ENCODE peak calls at places on chromosomes 4 and X, in eight cellular contexts. One of them, this sample, is unnamed.

GRCh38 chr4:78775278-78776030 is 696 bp upstream of the BMP2K start:
- DNase-seq in NCI-H2029: peak
- DNase-seq in kidney: peak
- DNase-seq in germinal center: peak
- DNase-seq in EL: peak
- DNase-seq in head of caudate nucleus: peak
- DNase-seq in tibial nerve: peak
- DNase-seq in dorsolateral prefrontal cortex: peak
- DNase-seq in this sample: no peak

GRCh38 chr4:623914-624626 is 1.3 kb upstream of the PDE6B start:
- DNase-seq in NCI-H2029: no peak
- DNase-seq in kidney: no peak
- DNase-seq in germinal center: no peak
- DNase-seq in EL: no peak
- DNase-seq in head of caudate nucleus: no peak
- DNase-seq in tibial nerve: no peak
- DNase-seq in dorsolateral prefrontal cortex: no peak
- DNase-seq in this sample: no peak

GRCh38 chr4:1574601-1575417 is 109.3 kb downstream of the FAM53A start:
- DNase-seq in NCI-H2029: no peak
- DNase-seq in kidney: peak
- DNase-seq in germinal center: no peak
- DNase-seq in EL: no peak
- DNase-seq in head of caudate nucleus: no peak
- DNase-seq in tibial nerve: no peak
- DNase-seq in dorsolateral prefrontal cortex: no peak
- DNase-seq in this sample: no peak

GRCh38 chr4:187268940-187269339 is 545.3 kb upstream of the FAT1 start:
- DNase-seq in NCI-H2029: no peak
- DNase-seq in kidney: no peak
- DNase-seq in germinal center: no peak
- DNase-seq in EL: peak
- DNase-seq in head of caudate nucleus: no peak
- DNase-seq in tibial nerve: no peak
- DNase-seq in dorsolateral prefrontal cortex: no peak
- DNase-seq in this sample: no peak

GRCh38 chrX:22575161-22575845 is 302.6 kb downstream of the CBLL2 start:
- DNase-seq in NCI-H2029: no peak
- DNase-seq in kidney: no peak
- DNase-seq in germinal center: no peak
- DNase-seq in EL: peak
- DNase-seq in head of caudate nucleus: no peak
- DNase-seq in tibial nerve: no peak
- DNase-seq in dorsolateral prefrontal cortex: no peak
- DNase-seq in this sample: no peak

GRCh38 chrX:45557390-45557789 is 356.7 kb upstream of the DIPK2B start:
- DNase-seq in NCI-H2029: no peak
- DNase-seq in kidney: no peak
- DNase-seq in germinal center: no peak
- DNase-seq in EL: peak
- DNase-seq in head of caudate nucleus: no peak
- DNase-seq in tibial nerve: no peak
- DNase-seq in dorsolateral prefrontal cortex: no peak
- DNase-seq in this sample: peak

GRCh38 chrX:51866156-51866555 is 27.3 kb upstream of the MAGED1 start:
- DNase-seq in NCI-H2029: no peak
- DNase-seq in kidney: no peak
- DNase-seq in germinal center: no peak
- DNase-seq in EL: no peak
- DNase-seq in head of caudate nucleus: no peak
- DNase-seq in tibial nerve: no peak
- DNase-seq in dorsolateral prefrontal cortex: no peak
- DNase-seq in this sample: no peak

GRCh38 chrX:47240619-47241018 is 7.8 kb downstream of the USP11 start:
- DNase-seq in NCI-H2029: no peak
- DNase-seq in kidney: peak
- DNase-seq in germinal center: no peak
- DNase-seq in EL: no peak
- DNase-seq in head of caudate nucleus: no peak
- DNase-seq in tibial nerve: no peak
- DNase-seq in dorsolateral prefrontal cortex: no peak
- DNase-seq in this sample: no peak

GRCh38 chrX:46837543-46838481 is 969 bp downstream of the RP2 start:
- DNase-seq in NCI-H2029: no peak
- DNase-seq in kidney: no peak
- DNase-seq in germinal center: no peak
- DNase-seq in EL: peak
- DNase-seq in head of caudate nucleus: no peak
- DNase-seq in tibial nerve: no peak
- DNase-seq in dorsolateral prefrontal cortex: no peak
- DNase-seq in this sample: no peak

GRCh38 chr4:55159851-55160250 is 34.5 kb upstream of the KDR start:
- DNase-seq in NCI-H2029: no peak
- DNase-seq in kidney: no peak
- DNase-seq in germinal center: no peak
- DNase-seq in EL: no peak
- DNase-seq in head of caudate nucleus: no peak
- DNase-seq in tibial nerve: no peak
- DNase-seq in dorsolateral prefrontal cortex: no peak
- DNase-seq in this sample: no peak

GRCh38 chr4:1775731-1776500 is 17.2 kb upstream of the FGFR3 start:
- DNase-seq in NCI-H2029: no peak
- DNase-seq in kidney: no peak
- DNase-seq in germinal center: peak
- DNase-seq in EL: peak
- DNase-seq in head of caudate nucleus: peak
- DNase-seq in tibial nerve: no peak
- DNase-seq in dorsolateral prefrontal cortex: peak
- DNase-seq in this sample: no peak

GRCh38 chr4:42644897-42645296 is 12.0 kb downstream of the ATP8A1 start:
- DNase-seq in NCI-H2029: no peak
- DNase-seq in kidney: no peak
- DNase-seq in germinal center: no peak
- DNase-seq in EL: no peak
- DNase-seq in head of caudate nucleus: no peak
- DNase-seq in tibial nerve: no peak
- DNase-seq in dorsolateral prefrontal cortex: no peak
- DNase-seq in this sample: no peak

GRCh38 chr4:41281038-41281634 is 24.4 kb downstream of the UCHL1 start:
- DNase-seq in NCI-H2029: peak
- DNase-seq in kidney: no peak
- DNase-seq in germinal center: peak
- DNase-seq in EL: peak
- DNase-seq in head of caudate nucleus: no peak
- DNase-seq in tibial nerve: no peak
- DNase-seq in dorsolateral prefrontal cortex: no peak
- DNase-seq in this sample: peak

GRCh38 chrX:108347800-108348199 is 90.4 kb downstream of the COL4A6 start:
- DNase-seq in NCI-H2029: no peak
- DNase-seq in kidney: peak
- DNase-seq in germinal center: no peak
- DNase-seq in EL: no peak
- DNase-seq in head of caudate nucleus: no peak
- DNase-seq in tibial nerve: no peak
- DNase-seq in dorsolateral prefrontal cortex: no peak
- DNase-seq in this sample: no peak

GRCh38 chr4:997375-998071 is 4.3 kb upstream of the SLC26A1 start:
- DNase-seq in NCI-H2029: no peak
- DNase-seq in kidney: peak
- DNase-seq in germinal center: no peak
- DNase-seq in EL: no peak
- DNase-seq in head of caudate nucleus: no peak
- DNase-seq in tibial nerve: no peak
- DNase-seq in dorsolateral prefrontal cortex: no peak
- DNase-seq in this sample: no peak

GRCh38 chr4:185096032-185096653 is 46.9 kb upstream of the SLC25A4 start:
- DNase-seq in NCI-H2029: no peak
- DNase-seq in kidney: no peak
- DNase-seq in germinal center: peak
- DNase-seq in EL: peak
- DNase-seq in head of caudate nucleus: no peak
- DNase-seq in tibial nerve: no peak
- DNase-seq in dorsolateral prefrontal cortex: no peak
- DNase-seq in this sample: peak

GRCh38 chrX:47179928-47180255 is 13.7 kb upstream of the UBA1 start:
- DNase-seq in NCI-H2029: no peak
- DNase-seq in kidney: peak
- DNase-seq in germinal center: no peak
- DNase-seq in EL: no peak
- DNase-seq in head of caudate nucleus: no peak
- DNase-seq in tibial nerve: no peak
- DNase-seq in dorsolateral prefrontal cortex: no peak
- DNase-seq in this sample: no peak

GRCh38 chr4:137470806-137471205 is 61.5 kb downstream of the PCDH18 start:
- DNase-seq in NCI-H2029: no peak
- DNase-seq in kidney: no peak
- DNase-seq in germinal center: no peak
- DNase-seq in EL: no peak
- DNase-seq in head of caudate nucleus: no peak
- DNase-seq in tibial nerve: no peak
- DNase-seq in dorsolateral prefrontal cortex: no peak
- DNase-seq in this sample: no peak

GRCh38 chr4:80069837-80070788 is 2.9 kb downstream of the ANTXR2 start:
- DNase-seq in NCI-H2029: no peak
- DNase-seq in kidney: no peak
- DNase-seq in germinal center: no peak
- DNase-seq in EL: peak
- DNase-seq in head of caudate nucleus: no peak
- DNase-seq in tibial nerve: no peak
- DNase-seq in dorsolateral prefrontal cortex: no peak
- DNase-seq in this sample: no peak

GRCh38 chr4:7904108-7904516 is 35.5 kb downstream of the AFAP1 start:
- DNase-seq in NCI-H2029: no peak
- DNase-seq in kidney: no peak
- DNase-seq in germinal center: no peak
- DNase-seq in EL: peak
- DNase-seq in head of caudate nucleus: no peak
- DNase-seq in tibial nerve: no peak
- DNase-seq in dorsolateral prefrontal cortex: no peak
- DNase-seq in this sample: no peak

GRCh38 chr4:108072300-108072699 is 82.6 kb downstream of the HADH start:
- DNase-seq in NCI-H2029: no peak
- DNase-seq in kidney: no peak
- DNase-seq in germinal center: no peak
- DNase-seq in EL: no peak
- DNase-seq in head of caudate nucleus: no peak
- DNase-seq in tibial nerve: no peak
- DNase-seq in dorsolateral prefrontal cortex: no peak
- DNase-seq in this sample: peak

GRCh38 chr4:139833131-139833930 is 167.7 kb downstream of the MGST2 start:
- DNase-seq in NCI-H2029: no peak
- DNase-seq in kidney: no peak
- DNase-seq in germinal center: no peak
- DNase-seq in EL: no peak
- DNase-seq in head of caudate nucleus: no peak
- DNase-seq in tibial nerve: no peak
- DNase-seq in dorsolateral prefrontal cortex: no peak
- DNase-seq in this sample: no peak

GRCh38 chrX:80021611-80022010 is 7.1 kb downstream of the TBX22 start:
- DNase-seq in NCI-H2029: no peak
- DNase-seq in kidney: no peak
- DNase-seq in germinal center: no peak
- DNase-seq in EL: no peak
- DNase-seq in head of caudate nucleus: no peak
- DNase-seq in tibial nerve: no peak
- DNase-seq in dorsolateral prefrontal cortex: no peak
- DNase-seq in this sample: no peak

GRCh38 chrX:73562458-73562857 is 539 bp upstream of the CHIC1 start:
- DNase-seq in NCI-H2029: no peak
- DNase-seq in kidney: no peak
- DNase-seq in germinal center: no peak
- DNase-seq in EL: no peak
- DNase-seq in head of caudate nucleus: no peak
- DNase-seq in tibial nerve: no peak
- DNase-seq in dorsolateral prefrontal cortex: no peak
- DNase-seq in this sample: no peak

GRCh38 chr4:91837608-91838029 is 466.1 kb upstream of the GRID2 start:
- DNase-seq in NCI-H2029: no peak
- DNase-seq in kidney: no peak
- DNase-seq in germinal center: no peak
- DNase-seq in EL: no peak
- DNase-seq in head of caudate nucleus: no peak
- DNase-seq in tibial nerve: no peak
- DNase-seq in dorsolateral prefrontal cortex: no peak
- DNase-seq in this sample: no peak

GRCh38 chr4:8642651-8643321 is 50.2 kb downstream of the CPZ start:
- DNase-seq in NCI-H2029: no peak
- DNase-seq in kidney: peak
- DNase-seq in germinal center: no peak
- DNase-seq in EL: no peak
- DNase-seq in head of caudate nucleus: no peak
- DNase-seq in tibial nerve: no peak
- DNase-seq in dorsolateral prefrontal cortex: peak
- DNase-seq in this sample: no peak

GRCh38 chrX:23788946-23789345 is 6.0 kb downstream of the SAT1 start:
- DNase-seq in NCI-H2029: no peak
- DNase-seq in kidney: no peak
- DNase-seq in germinal center: no peak
- DNase-seq in EL: no peak
- DNase-seq in head of caudate nucleus: no peak
- DNase-seq in tibial nerve: no peak
- DNase-seq in dorsolateral prefrontal cortex: no peak
- DNase-seq in this sample: no peak

GRCh38 chrX:39000802-39001201 is 199.5 kb downstream of the MID1IP1 start:
- DNase-seq in NCI-H2029: no peak
- DNase-seq in kidney: no peak
- DNase-seq in germinal center: no peak
- DNase-seq in EL: no peak
- DNase-seq in head of caudate nucleus: no peak
- DNase-seq in tibial nerve: no peak
- DNase-seq in dorsolateral prefrontal cortex: no peak
- DNase-seq in this sample: peak

GRCh38 chr4:35963969-35964515 is 280.3 kb downstream of the ARAP2 start:
- DNase-seq in NCI-H2029: no peak
- DNase-seq in kidney: no peak
- DNase-seq in germinal center: no peak
- DNase-seq in EL: no peak
- DNase-seq in head of caudate nucleus: no peak
- DNase-seq in tibial nerve: no peak
- DNase-seq in dorsolateral prefrontal cortex: no peak
- DNase-seq in this sample: no peak

GRCh38 chr4:118869808-118870342 is 18.8 kb upstream of the SYNPO2 start:
- DNase-seq in NCI-H2029: no peak
- DNase-seq in kidney: no peak
- DNase-seq in germinal center: no peak
- DNase-seq in EL: peak
- DNase-seq in head of caudate nucleus: no peak
- DNase-seq in tibial nerve: no peak
- DNase-seq in dorsolateral prefrontal cortex: no peak
- DNase-seq in this sample: no peak

GRCh38 chr4:168511780-168512467 is 15.1 kb downstream of the PALLD start:
- DNase-seq in NCI-H2029: no peak
- DNase-seq in kidney: no peak
- DNase-seq in germinal center: no peak
- DNase-seq in EL: no peak
- DNase-seq in head of caudate nucleus: no peak
- DNase-seq in tibial nerve: no peak
- DNase-seq in dorsolateral prefrontal cortex: no peak
- DNase-seq in this sample: no peak

GRCh38 chr4:76748649-76749048 is 149.3 kb downstream of the SOWAHB start:
- DNase-seq in NCI-H2029: peak
- DNase-seq in kidney: no peak
- DNase-seq in germinal center: peak
- DNase-seq in EL: peak
- DNase-seq in head of caudate nucleus: no peak
- DNase-seq in tibial nerve: no peak
- DNase-seq in dorsolateral prefrontal cortex: no peak
- DNase-seq in this sample: peak

GRCh38 chr4:38157592-38157991 is 197.4 kb downstream of the PTTG2 start:
- DNase-seq in NCI-H2029: no peak
- DNase-seq in kidney: no peak
- DNase-seq in germinal center: no peak
- DNase-seq in EL: no peak
- DNase-seq in head of caudate nucleus: no peak
- DNase-seq in tibial nerve: no peak
- DNase-seq in dorsolateral prefrontal cortex: no peak
- DNase-seq in this sample: no peak

GRCh38 chr4:25787891-25788331 is 74.9 kb downstream of the SEL1L3 start:
- DNase-seq in NCI-H2029: no peak
- DNase-seq in kidney: no peak
- DNase-seq in germinal center: no peak
- DNase-seq in EL: no peak
- DNase-seq in head of caudate nucleus: peak
- DNase-seq in tibial nerve: no peak
- DNase-seq in dorsolateral prefrontal cortex: no peak
- DNase-seq in this sample: no peak